ENCODE peak calls at places on chromosomes 1 and 21, in eight cellular contexts. One of them, this sample, is unnamed.

GRCh38 chr1:93607814-93608187 is 73.8 kb downstream of the BCAR3 start:
- DNase-seq in stimulated activated CD4-positive, alpha-beta T cell treated with anti-CD3 and anti-CD28 coated beads, Interleukin-15, amount 100 ng/mL, for 24 hours: peak
- DNase-seq in ELF-1: no peak
- DNase-seq in MV-4-11: peak
- DNase-seq in brain microvascular endothelial cell: peak
- DNase-seq in A549: no peak
- DNase-seq in heart left ventricle: no peak
- DNase-seq in HTR-8/SVneo: no peak
- DNase-seq in this sample: no peak

GRCh38 chr1:168121314-168122029 is 15.3 kb downstream of the GPR161 start:
- DNase-seq in heart left ventricle: peak
- DNase-seq in stimulated activated CD4-positive, alpha-beta T cell treated with anti-CD3 and anti-CD28 coated beads, Interleukin-15, amount 100 ng/mL, for 24 hours: no peak
- DNase-seq in HTR-8/SVneo: no peak
- DNase-seq in brain microvascular endothelial cell: peak
- DNase-seq in A549: no peak
- DNase-seq in MV-4-11: no peak
- DNase-seq in ELF-1: no peak
- DNase-seq in this sample: no peak

GRCh38 chr1:11387829-11388228 is 91.1 kb upstream of the DISP3 start:
- DNase-seq in ELF-1: peak
- DNase-seq in HTR-8/SVneo: no peak
- DNase-seq in stimulated activated CD4-positive, alpha-beta T cell treated with anti-CD3 and anti-CD28 coated beads, Interleukin-15, amount 100 ng/mL, for 24 hours: no peak
- DNase-seq in brain microvascular endothelial cell: no peak
- DNase-seq in MV-4-11: no peak
- DNase-seq in heart left ventricle: no peak
- DNase-seq in A549: no peak
- DNase-seq in this sample: no peak

GRCh38 chr1:37562984-37563383 is 6.2 kb downstream of the DNALI1 start:
- DNase-seq in HTR-8/SVneo: no peak
- DNase-seq in heart left ventricle: no peak
- DNase-seq in stimulated activated CD4-positive, alpha-beta T cell treated with anti-CD3 and anti-CD28 coated beads, Interleukin-15, amount 100 ng/mL, for 24 hours: no peak
- DNase-seq in MV-4-11: no peak
- DNase-seq in brain microvascular endothelial cell: no peak
- DNase-seq in A549: no peak
- DNase-seq in ELF-1: no peak
- DNase-seq in this sample: no peak

GRCh38 chr1:168506204-168506819 is 37.5 kb downstream of the XCL2 start:
- DNase-seq in HTR-8/SVneo: no peak
- DNase-seq in brain microvascular endothelial cell: peak
- DNase-seq in heart left ventricle: no peak
- DNase-seq in MV-4-11: no peak
- DNase-seq in ELF-1: no peak
- DNase-seq in stimulated activated CD4-positive, alpha-beta T cell treated with anti-CD3 and anti-CD28 coated beads, Interleukin-15, amount 100 ng/mL, for 24 hours: no peak
- DNase-seq in A549: no peak
- DNase-seq in this sample: no peak

GRCh38 chr1:85151446-85151845 is 49.4 kb downstream of the SYDE2 start:
- DNase-seq in brain microvascular endothelial cell: no peak
- DNase-seq in MV-4-11: no peak
- DNase-seq in stimulated activated CD4-positive, alpha-beta T cell treated with anti-CD3 and anti-CD28 coated beads, Interleukin-15, amount 100 ng/mL, for 24 hours: no peak
- DNase-seq in A549: no peak
- DNase-seq in HTR-8/SVneo: no peak
- DNase-seq in ELF-1: no peak
- DNase-seq in heart left ventricle: no peak
- DNase-seq in this sample: no peak

GRCh38 chr1:16607433-16607851 is 5.9 kb downstream of the NBPF1 start:
- DNase-seq in stimulated activated CD4-positive, alpha-beta T cell treated with anti-CD3 and anti-CD28 coated beads, Interleukin-15, amount 100 ng/mL, for 24 hours: no peak
- DNase-seq in ELF-1: no peak
- DNase-seq in heart left ventricle: peak
- DNase-seq in A549: no peak
- DNase-seq in brain microvascular endothelial cell: no peak
- DNase-seq in MV-4-11: no peak
- DNase-seq in HTR-8/SVneo: no peak
- DNase-seq in this sample: no peak

GRCh38 chr21:16420086-16420724 is 690.4 kb downstream of the USP25 start:
- DNase-seq in heart left ventricle: no peak
- DNase-seq in A549: peak
- DNase-seq in ELF-1: no peak
- DNase-seq in HTR-8/SVneo: peak
- DNase-seq in stimulated activated CD4-positive, alpha-beta T cell treated with anti-CD3 and anti-CD28 coated beads, Interleukin-15, amount 100 ng/mL, for 24 hours: no peak
- DNase-seq in brain microvascular endothelial cell: peak
- DNase-seq in MV-4-11: no peak
- DNase-seq in this sample: peak

GRCh38 chr1:71655604-71656003 is 574.8 kb upstream of the ZRANB2 start:
- DNase-seq in ELF-1: no peak
- DNase-seq in MV-4-11: no peak
- DNase-seq in heart left ventricle: no peak
- DNase-seq in stimulated activated CD4-positive, alpha-beta T cell treated with anti-CD3 and anti-CD28 coated beads, Interleukin-15, amount 100 ng/mL, for 24 hours: no peak
- DNase-seq in HTR-8/SVneo: no peak
- DNase-seq in A549: no peak
- DNase-seq in brain microvascular endothelial cell: no peak
- DNase-seq in this sample: no peak

GRCh38 chr1:53277326-53277725 is 39.0 kb upstream of the MAGOH start:
- DNase-seq in ELF-1: no peak
- DNase-seq in stimulated activated CD4-positive, alpha-beta T cell treated with anti-CD3 and anti-CD28 coated beads, Interleukin-15, amount 100 ng/mL, for 24 hours: no peak
- DNase-seq in MV-4-11: no peak
- DNase-seq in brain microvascular endothelial cell: no peak
- DNase-seq in heart left ventricle: no peak
- DNase-seq in A549: no peak
- DNase-seq in HTR-8/SVneo: no peak
- DNase-seq in this sample: no peak

GRCh38 chr1:17826165-17826488 is 71.0 kb downstream of the ACTL8 start:
- DNase-seq in HTR-8/SVneo: peak
- DNase-seq in A549: peak
- DNase-seq in heart left ventricle: peak
- DNase-seq in stimulated activated CD4-positive, alpha-beta T cell treated with anti-CD3 and anti-CD28 coated beads, Interleukin-15, amount 100 ng/mL, for 24 hours: peak
- DNase-seq in ELF-1: peak
- DNase-seq in MV-4-11: no peak
- DNase-seq in brain microvascular endothelial cell: peak
- DNase-seq in this sample: peak

GRCh38 chr1:202049129-202049528 is 38.7 kb downstream of the ELF3 start:
- DNase-seq in ELF-1: no peak
- DNase-seq in stimulated activated CD4-positive, alpha-beta T cell treated with anti-CD3 and anti-CD28 coated beads, Interleukin-15, amount 100 ng/mL, for 24 hours: no peak
- DNase-seq in heart left ventricle: no peak
- DNase-seq in A549: peak
- DNase-seq in HTR-8/SVneo: no peak
- DNase-seq in MV-4-11: no peak
- DNase-seq in brain microvascular endothelial cell: no peak
- DNase-seq in this sample: no peak

GRCh38 chr1:32465541-32466002 is 700 bp downstream of the ZBTB8B start:
- DNase-seq in brain microvascular endothelial cell: no peak
- DNase-seq in A549: no peak
- DNase-seq in ELF-1: no peak
- DNase-seq in MV-4-11: peak
- DNase-seq in HTR-8/SVneo: no peak
- DNase-seq in stimulated activated CD4-positive, alpha-beta T cell treated with anti-CD3 and anti-CD28 coated beads, Interleukin-15, amount 100 ng/mL, for 24 hours: no peak
- DNase-seq in heart left ventricle: no peak
- DNase-seq in this sample: no peak

GRCh38 chr1:5287178-5288155 is 633.1 kb downstream of the AJAP1 start:
- DNase-seq in heart left ventricle: no peak
- DNase-seq in A549: no peak
- DNase-seq in ELF-1: no peak
- DNase-seq in brain microvascular endothelial cell: no peak
- DNase-seq in HTR-8/SVneo: no peak
- DNase-seq in MV-4-11: peak
- DNase-seq in stimulated activated CD4-positive, alpha-beta T cell treated with anti-CD3 and anti-CD28 coated beads, Interleukin-15, amount 100 ng/mL, for 24 hours: no peak
- DNase-seq in this sample: no peak

GRCh38 chr21:19547951-19548635 is 1144.5 kb upstream of the TMPRSS15 start:
- DNase-seq in ELF-1: no peak
- DNase-seq in stimulated activated CD4-positive, alpha-beta T cell treated with anti-CD3 and anti-CD28 coated beads, Interleukin-15, amount 100 ng/mL, for 24 hours: no peak
- DNase-seq in HTR-8/SVneo: no peak
- DNase-seq in brain microvascular endothelial cell: no peak
- DNase-seq in MV-4-11: no peak
- DNase-seq in A549: no peak
- DNase-seq in heart left ventricle: no peak
- DNase-seq in this sample: no peak

GRCh38 chr21:39597595-39598185 is 15.1 kb upstream of the B3GALT5 start:
- DNase-seq in A549: no peak
- DNase-seq in heart left ventricle: no peak
- DNase-seq in ELF-1: no peak
- DNase-seq in brain microvascular endothelial cell: no peak
- DNase-seq in HTR-8/SVneo: no peak
- DNase-seq in MV-4-11: no peak
- DNase-seq in stimulated activated CD4-positive, alpha-beta T cell treated with anti-CD3 and anti-CD28 coated beads, Interleukin-15, amount 100 ng/mL, for 24 hours: no peak
- DNase-seq in this sample: no peak

GRCh38 chr1:12161324-12161661 is 5.5 kb upstream of the TNFRSF1B start:
- DNase-seq in ELF-1: no peak
- DNase-seq in heart left ventricle: no peak
- DNase-seq in HTR-8/SVneo: no peak
- DNase-seq in MV-4-11: no peak
- DNase-seq in stimulated activated CD4-positive, alpha-beta T cell treated with anti-CD3 and anti-CD28 coated beads, Interleukin-15, amount 100 ng/mL, for 24 hours: no peak
- DNase-seq in brain microvascular endothelial cell: no peak
- DNase-seq in A549: no peak
- DNase-seq in this sample: no peak

GRCh38 chr1:77536813-77537212 is 145.6 kb downstream of the ZZZ3 start:
- DNase-seq in HTR-8/SVneo: peak
- DNase-seq in brain microvascular endothelial cell: peak
- DNase-seq in A549: peak
- DNase-seq in stimulated activated CD4-positive, alpha-beta T cell treated with anti-CD3 and anti-CD28 coated beads, Interleukin-15, amount 100 ng/mL, for 24 hours: no peak
- DNase-seq in ELF-1: no peak
- DNase-seq in heart left ventricle: no peak
- DNase-seq in MV-4-11: no peak
- DNase-seq in this sample: no peak

GRCh38 chr1:203325418-203326091 is 20.2 kb downstream of the BTG2 start:
- DNase-seq in A549: no peak
- DNase-seq in MV-4-11: peak
- DNase-seq in stimulated activated CD4-positive, alpha-beta T cell treated with anti-CD3 and anti-CD28 coated beads, Interleukin-15, amount 100 ng/mL, for 24 hours: no peak
- DNase-seq in HTR-8/SVneo: no peak
- DNase-seq in heart left ventricle: peak
- DNase-seq in ELF-1: no peak
- DNase-seq in brain microvascular endothelial cell: no peak
- DNase-seq in this sample: peak

GRCh38 chr1:225653463-225654276 is 747 bp upstream of the ENAH start:
- DNase-seq in HTR-8/SVneo: peak
- DNase-seq in A549: peak
- DNase-seq in heart left ventricle: peak
- DNase-seq in ELF-1: peak
- DNase-seq in MV-4-11: no peak
- DNase-seq in brain microvascular endothelial cell: peak
- DNase-seq in stimulated activated CD4-positive, alpha-beta T cell treated with anti-CD3 and anti-CD28 coated beads, Interleukin-15, amount 100 ng/mL, for 24 hours: peak
- DNase-seq in this sample: peak

GRCh38 chr1:240027059-240027462 is 64.6 kb upstream of the FMN2 start:
- DNase-seq in A549: peak
- DNase-seq in ELF-1: peak
- DNase-seq in MV-4-11: peak
- DNase-seq in brain microvascular endothelial cell: peak
- DNase-seq in HTR-8/SVneo: peak
- DNase-seq in stimulated activated CD4-positive, alpha-beta T cell treated with anti-CD3 and anti-CD28 coated beads, Interleukin-15, amount 100 ng/mL, for 24 hours: peak
- DNase-seq in heart left ventricle: no peak
- DNase-seq in this sample: no peak

GRCh38 chr1:29396438-29397255 is 160.3 kb downstream of the PTPRU start:
- DNase-seq in ELF-1: no peak
- DNase-seq in stimulated activated CD4-positive, alpha-beta T cell treated with anti-CD3 and anti-CD28 coated beads, Interleukin-15, amount 100 ng/mL, for 24 hours: no peak
- DNase-seq in heart left ventricle: no peak
- DNase-seq in MV-4-11: no peak
- DNase-seq in A549: no peak
- DNase-seq in brain microvascular endothelial cell: peak
- DNase-seq in HTR-8/SVneo: no peak
- DNase-seq in this sample: no peak

GRCh38 chr1:236753554-236753953 is 41.5 kb upstream of the MTR start:
- DNase-seq in ELF-1: peak
- DNase-seq in MV-4-11: peak
- DNase-seq in stimulated activated CD4-positive, alpha-beta T cell treated with anti-CD3 and anti-CD28 coated beads, Interleukin-15, amount 100 ng/mL, for 24 hours: no peak
- DNase-seq in A549: peak
- DNase-seq in HTR-8/SVneo: peak
- DNase-seq in brain microvascular endothelial cell: no peak
- DNase-seq in heart left ventricle: no peak
- DNase-seq in this sample: no peak

GRCh38 chr21:26374817-26375216 is 198.3 kb downstream of the CYYR1 start:
- DNase-seq in HTR-8/SVneo: no peak
- DNase-seq in A549: no peak
- DNase-seq in ELF-1: no peak
- DNase-seq in MV-4-11: no peak
- DNase-seq in stimulated activated CD4-positive, alpha-beta T cell treated with anti-CD3 and anti-CD28 coated beads, Interleukin-15, amount 100 ng/mL, for 24 hours: no peak
- DNase-seq in heart left ventricle: no peak
- DNase-seq in brain microvascular endothelial cell: no peak
- DNase-seq in this sample: no peak

GRCh38 chr1:93813076-93813475 is 65.9 kb downstream of the DNTTIP2 start:
- DNase-seq in ELF-1: no peak
- DNase-seq in heart left ventricle: no peak
- DNase-seq in HTR-8/SVneo: no peak
- DNase-seq in brain microvascular endothelial cell: no peak
- DNase-seq in A549: no peak
- DNase-seq in MV-4-11: no peak
- DNase-seq in stimulated activated CD4-positive, alpha-beta T cell treated with anti-CD3 and anti-CD28 coated beads, Interleukin-15, amount 100 ng/mL, for 24 hours: no peak
- DNase-seq in this sample: no peak

GRCh38 chr1:42765271-42765670 is 1.6 kb downstream of the P3H1 start:
- DNase-seq in A549: no peak
- DNase-seq in heart left ventricle: no peak
- DNase-seq in stimulated activated CD4-positive, alpha-beta T cell treated with anti-CD3 and anti-CD28 coated beads, Interleukin-15, amount 100 ng/mL, for 24 hours: no peak
- DNase-seq in ELF-1: no peak
- DNase-seq in MV-4-11: no peak
- DNase-seq in brain microvascular endothelial cell: no peak
- DNase-seq in HTR-8/SVneo: no peak
- DNase-seq in this sample: no peak

GRCh38 chr1:6648556-6648955 is 23.9 kb downstream of the THAP3 start:
- DNase-seq in brain microvascular endothelial cell: no peak
- DNase-seq in heart left ventricle: no peak
- DNase-seq in stimulated activated CD4-positive, alpha-beta T cell treated with anti-CD3 and anti-CD28 coated beads, Interleukin-15, amount 100 ng/mL, for 24 hours: no peak
- DNase-seq in HTR-8/SVneo: no peak
- DNase-seq in ELF-1: no peak
- DNase-seq in A549: no peak
- DNase-seq in MV-4-11: no peak
- DNase-seq in this sample: no peak

GRCh38 chr1:229859026-229859425 is 208.0 kb upstream of the GALNT2 start:
- DNase-seq in heart left ventricle: no peak
- DNase-seq in A549: no peak
- DNase-seq in MV-4-11: no peak
- DNase-seq in HTR-8/SVneo: no peak
- DNase-seq in ELF-1: no peak
- DNase-seq in brain microvascular endothelial cell: no peak
- DNase-seq in stimulated activated CD4-positive, alpha-beta T cell treated with anti-CD3 and anti-CD28 coated beads, Interleukin-15, amount 100 ng/mL, for 24 hours: no peak
- DNase-seq in this sample: no peak

GRCh38 chr1:90850181-90850924 is 133.3 kb upstream of the BARHL2 start:
- DNase-seq in A549: peak
- DNase-seq in heart left ventricle: no peak
- DNase-seq in brain microvascular endothelial cell: no peak
- DNase-seq in HTR-8/SVneo: no peak
- DNase-seq in MV-4-11: no peak
- DNase-seq in stimulated activated CD4-positive, alpha-beta T cell treated with anti-CD3 and anti-CD28 coated beads, Interleukin-15, amount 100 ng/mL, for 24 hours: no peak
- DNase-seq in ELF-1: peak
- DNase-seq in this sample: no peak

GRCh38 chr21:43372663-43373386 is 54.1 kb downstream of the SIK1 start:
- DNase-seq in MV-4-11: no peak
- DNase-seq in HTR-8/SVneo: no peak
- DNase-seq in A549: no peak
- DNase-seq in stimulated activated CD4-positive, alpha-beta T cell treated with anti-CD3 and anti-CD28 coated beads, Interleukin-15, amount 100 ng/mL, for 24 hours: no peak
- DNase-seq in heart left ventricle: no peak
- DNase-seq in ELF-1: no peak
- DNase-seq in brain microvascular endothelial cell: no peak
- DNase-seq in this sample: no peak

GRCh38 chr1:67771776-67772175 is 61.5 kb downstream of the GNG12 start:
- DNase-seq in ELF-1: no peak
- DNase-seq in A549: no peak
- DNase-seq in stimulated activated CD4-positive, alpha-beta T cell treated with anti-CD3 and anti-CD28 coated beads, Interleukin-15, amount 100 ng/mL, for 24 hours: no peak
- DNase-seq in MV-4-11: no peak
- DNase-seq in brain microvascular endothelial cell: no peak
- DNase-seq in HTR-8/SVneo: no peak
- DNase-seq in heart left ventricle: no peak
- DNase-seq in this sample: no peak

GRCh38 chr1:205851993-205852392 is 2.1 kb upstream of the PM20D1 start:
- DNase-seq in HTR-8/SVneo: no peak
- DNase-seq in MV-4-11: no peak
- DNase-seq in heart left ventricle: no peak
- DNase-seq in A549: no peak
- DNase-seq in brain microvascular endothelial cell: no peak
- DNase-seq in ELF-1: no peak
- DNase-seq in stimulated activated CD4-positive, alpha-beta T cell treated with anti-CD3 and anti-CD28 coated beads, Interleukin-15, amount 100 ng/mL, for 24 hours: no peak
- DNase-seq in this sample: no peak

GRCh38 chr1:72037745-72038343 is 244.5 kb downstream of the NEGR1 start:
- DNase-seq in A549: peak
- DNase-seq in stimulated activated CD4-positive, alpha-beta T cell treated with anti-CD3 and anti-CD28 coated beads, Interleukin-15, amount 100 ng/mL, for 24 hours: peak
- DNase-seq in heart left ventricle: no peak
- DNase-seq in MV-4-11: peak
- DNase-seq in HTR-8/SVneo: no peak
- DNase-seq in brain microvascular endothelial cell: peak
- DNase-seq in ELF-1: no peak
- DNase-seq in this sample: no peak

GRCh38 chr1:59638172-59638800 is 176.5 kb upstream of the HOOK1 start:
- DNase-seq in HTR-8/SVneo: no peak
- DNase-seq in heart left ventricle: no peak
- DNase-seq in MV-4-11: no peak
- DNase-seq in brain microvascular endothelial cell: peak
- DNase-seq in A549: peak
- DNase-seq in stimulated activated CD4-positive, alpha-beta T cell treated with anti-CD3 and anti-CD28 coated beads, Interleukin-15, amount 100 ng/mL, for 24 hours: no peak
- DNase-seq in ELF-1: peak
- DNase-seq in this sample: no peak

This sample was measured in right lobe of liver.